ENCODE peak calls at places on chromosomes 4 and X, in four cellular contexts. F is heart left ventricle; W is islet precursor cell; H is activated CD4-positive, alpha-beta T cell treated with anti-CD3 and anti-CD28 coated beads, Interleukin-2, amount 10 ng/mL, durations not matched to agents 7 days and 5 days. R is an unnamed sample.

GRCh38 chr4:126799971-126800722 is 832.6 kb upstream of the INTU start:
- DNase-seq in F (no peak), W (no peak), H (no peak), R (no peak)

GRCh38 chr4:46389301-46389761 is 597 bp downstream of the GABRA2 start:
- DNase-seq in F (no peak), W (peak), H (no peak), R (no peak)

GRCh38 chr4:110610940-110611785 is 11.7 kb downstream of the PITX2 start:
- DNase-seq in F (no peak), W (no peak), H (no peak), R (no peak)

GRCh38 chr4:917992-918391 is 14.1 kb downstream of the GAK start:
- DNase-seq in F (no peak), W (no peak), H (no peak), R (no peak)

GRCh38 chr4:76993787-76994641 is 44.5 kb downstream of the SEPTIN11 start:
- DNase-seq in F (no peak), W (no peak), H (peak), R (peak)

GRCh38 chr4:68654946-68655721 is 15.3 kb downstream of the UGT2B15 start:
- DNase-seq in F (no peak), W (no peak), H (no peak), R (no peak)

GRCh38 chr4:43999669-44000068 is 448.9 kb downstream of the KCTD8 start:
- DNase-seq in F (no peak), W (no peak), H (no peak), R (no peak)

GRCh38 chr4:15587649-15588048 is 67.5 kb downstream of the FBXL5 start:
- DNase-seq in F (no peak), W (no peak), H (no peak), R (no peak)

GRCh38 chr4:8549352-8549931 is 30.8 kb upstream of the GPR78 start:
- DNase-seq in F (no peak), W (peak), H (no peak), R (no peak)

GRCh38 chr4:25106363-25107151 is 53.7 kb downstream of the SEPSECS start:
- DNase-seq in F (no peak), W (peak), H (no peak), R (no peak)

GRCh38 chr4:140018931-140019618 is 134.9 kb downstream of the MAML3 start:
- DNase-seq in F (no peak), W (no peak), H (no peak), R (no peak)

GRCh38 chr4:175784986-175785525 is 27.0 kb downstream of the GPM6A start:
- DNase-seq in F (no peak), W (no peak), H (no peak), R (no peak)

GRCh38 chr4:948101-948935 is 16.1 kb downstream of the TMEM175 start:
- DNase-seq in F (no peak), W (peak), H (no peak), R (no peak)

GRCh38 chr4:56874166-56874565 is 33.5 kb upstream of the REST start:
- DNase-seq in F (no peak), W (peak), H (no peak), R (no peak)

GRCh38 chrX:155406429-155406828 is 24.5 kb downstream of the F8A2 start:
- DNase-seq in F (no peak), W (no peak), H (no peak), R (no peak)

GRCh38 chr4:38644201-38644600 is 19.8 kb upstream of the KLF3 start:
- DNase-seq in F (no peak), W (no peak), H (no peak), R (no peak)

GRCh38 chr4:3437998-3438846 is 3.5 kb upstream of the HGFAC start:
- DNase-seq in F (peak), W (no peak), H (no peak), R (no peak)

GRCh38 chr4:78938474-78938867 is 767 bp downstream of the PAQR3 start:
- DNase-seq in F (no peak), W (no peak), H (no peak), R (no peak)

GRCh38 chr4:124726269-124726668 is 13.7 kb upstream of the ANKRD50 start:
- DNase-seq in F (no peak), W (no peak), H (no peak), R (no peak)

GRCh38 chrX:30652527-30653414 is 452 bp upstream of the GK start:
- DNase-seq in F (peak), W (peak), H (peak), R (peak)

GRCh38 chrX:102651242-102651967 is at the start of gene GPRASP1:
- DNase-seq in F (peak), W (peak), H (peak), R (peak)

GRCh38 chr4:106583567-106583966 is 215.0 kb upstream of the GIMD1 start:
- DNase-seq in F (no peak), W (no peak), H (no peak), R (no peak)

GRCh38 chr4:108851346-108851745 is 88.5 kb upstream of the ETNPPL start:
- DNase-seq in F (no peak), W (no peak), H (no peak), R (no peak)

GRCh38 chr4:152784490-152785195 is 4.9 kb downstream of the ARFIP1 start:
- DNase-seq in F (no peak), W (peak), H (no peak), R (no peak)

GRCh38 chr4:77001907-77002306 is 52.4 kb downstream of the SEPTIN11 start:
- DNase-seq in F (no peak), W (peak), H (no peak), R (no peak)

GRCh38 chrX:154142386-154142785 is 1.7 kb upstream of the OPN1LW start:
- DNase-seq in F (no peak), W (no peak), H (no peak), R (no peak)

GRCh38 chr4:75940692-75941253 is at the start of gene NAAA:
- DNase-seq in F (peak), W (peak), H (peak), R (peak)

GRCh38 chr4:27218013-27218412 is 357.4 kb downstream of the STIM2 start:
- DNase-seq in F (no peak), W (no peak), H (no peak), R (no peak)

GRCh38 chr4:121696140-121696640 is 590 bp downstream of the ANXA5 start:
- DNase-seq in F (peak), W (peak), H (peak), R (peak)

R was measured in GM20000.